ENCODE peak calls at places on chromosomes 3 and 15, in six cellular contexts. W, T, C, J, L and Y are unnamed samples.

GRCh38 chr3:185986201-185986600 is 48.4 kb upstream of the TRA2B start:
- DNase-seq in C (no peak), J (no peak), L (no peak), W (no peak), T (no peak), Y (no peak)

GRCh38 chr3:59772416-59773408 is 722.9 kb upstream of the CFAP20DC start:
- DNase-seq in T (peak; percentile 29), J (no peak), W (no peak), L (no peak), C (no peak), Y (no peak)

GRCh38 chr3:193240850-193241706 is at the start of gene PLAAT1:
- DNase-seq in J (peak; percentile 84), L (peak; percentile 81), W (peak; percentile 55), C (peak; percentile 54), T (no peak), Y (peak; percentile 84)

GRCh38 chr3:196842567-196843434 is 24.9 kb upstream of the SENP5 start:
- DNase-seq in T (no peak), J (no peak), L (no peak), W (no peak), C (no peak), Y (no peak)

GRCh38 chr3:27219127-27219860 is 149.9 kb downstream of the NEK10 start:
- DNase-seq in C (no peak), W (no peak), J (no peak), L (peak; percentile 19), T (no peak), Y (peak; percentile 83)

GRCh38 chr3:187027531-187027936 is 97.2 kb downstream of the ST6GAL1 start:
- DNase-seq in T (peak; percentile 60), C (no peak), W (no peak), L (no peak), J (no peak), Y (no peak)

GRCh38 chr15:60797444-60798040 is 318.6 kb upstream of the ICE2 start:
- DNase-seq in T (no peak), J (no peak), L (peak; percentile 66), W (no peak), C (no peak), Y (no peak)

GRCh38 chr15:31262901-31263671 is 63.5 kb upstream of the KLF13 start:
- DNase-seq in L (no peak), W (peak; percentile 52), T (no peak), J (no peak), C (peak; percentile 60), Y (peak; percentile 75)

GRCh38 chr15:68877626-68878025 is 52.7 kb upstream of the SPESP1 start:
- DNase-seq in L (no peak), W (no peak), C (no peak), T (no peak), J (no peak), Y (no peak)

GRCh38 chr3:196082471-196082971 is 631 bp upstream of the TFRC start:
- DNase-seq in L (no peak), J (no peak), T (no peak), C (no peak), W (no peak), Y (peak; percentile 64)

GRCh38 chr3:63966007-63966406 is 53.8 kb upstream of the SCAANT1 start:
- DNase-seq in W (no peak), L (no peak), J (no peak), C (no peak), T (no peak), Y (no peak)

GRCh38 chr3:78801923-78802587 is 965.7 kb downstream of the ROBO1 start:
- DNase-seq in J (no peak), T (no peak), W (no peak), L (no peak), C (no peak), Y (no peak)